ENCODE peak calls at places on chromosome 11, in seven cellular contexts. H is astrocyte of the spinal cord; G is cardiac muscle cell; N is GM23338; E is ovary; L is CD4-positive, alpha-beta T cell; B is progenitor cell of endocrine pancreas. W is an unnamed sample.
A peak's percentile ranks its signal among the peaks of the same experiment; 100 is the strongest.

GRCh38 chr11:100403817-100404216 is 283.3 kb upstream of the ARHGAP42 start:
- DNase-seq in E (no peak), N (peak; percentile 86), B (no peak), H (peak; percentile 60), G (peak; percentile 12), L (no peak), W (no peak)

GRCh38 chr11:57903441-57904123 is 120.1 kb upstream of the OR9Q1 start:
- DNase-seq in L (no peak), N (no peak), G (no peak), B (no peak), E (no peak), H (no peak), W (no peak)

GRCh38 chr11:44315947-44316387 is 6.0 kb upstream of the ALX4 start:
- DNase-seq in L (no peak), H (no peak), B (no peak), G (peak; percentile 60), N (peak; percentile 64), E (no peak), W (peak; percentile 56)

GRCh38 chr11:63710476-63711217 is 29.3 kb downstream of the RTN3 start:
- DNase-seq in G (peak; percentile 95), N (no peak), L (no peak), B (no peak), H (peak; percentile 78), E (peak; percentile 29), W (peak; percentile 42)

GRCh38 chr11:14248577-14248976 is 110.4 kb downstream of the RRAS2 start:
- DNase-seq in B (no peak), G (no peak), L (no peak), E (no peak), N (peak; percentile 64), H (no peak), W (no peak)

GRCh38 chr11:17561466-17562001 is 14.5 kb downstream of the OTOG start:
- DNase-seq in B (no peak), H (no peak), E (no peak), N (no peak), L (no peak), G (no peak), W (no peak)

GRCh38 chr11:67609316-67609715 is 2.6 kb downstream of the NDUFV1 start:
- DNase-seq in H (no peak), E (no peak), B (no peak), G (no peak), L (no peak), N (no peak), W (no peak)

GRCh38 chr11:6438979-6439571 is 1.7 kb downstream of the HPX start:
- DNase-seq in B (peak; percentile 26), H (peak; percentile 40), N (peak; percentile 84), G (peak; percentile 69), E (no peak), L (no peak), W (no peak)

GRCh38 chr11:79940976-79941735 is 500.3 kb upstream of the TENM4 start:
- DNase-seq in B (no peak), N (no peak), H (peak; percentile 2), E (no peak), L (no peak), G (no peak), W (no peak)

GRCh38 chr11:1401001-1401445 is 11.3 kb downstream of the BRSK2 start:
- DNase-seq in B (no peak), H (no peak), G (no peak), L (no peak), E (no peak), N (no peak), W (no peak)

GRCh38 chr11:87431386-87431785 is 393.7 kb downstream of the TMEM135 start:
- DNase-seq in E (no peak), H (no peak), B (no peak), N (no peak), L (no peak), G (no peak), W (no peak)

GRCh38 chr11:109734602-109735001 is 312.6 kb downstream of the C11orf87 start:
- DNase-seq in N (no peak), G (no peak), E (no peak), L (no peak), H (no peak), B (no peak), W (no peak)

GRCh38 chr11:33002143-33002542 is 13.5 kb upstream of the DEPDC7 start:
- DNase-seq in G (no peak), B (no peak), N (no peak), E (no peak), H (no peak), L (no peak), W (no peak)

GRCh38 chr11:420054-420910 is 5.5 kb upstream of the SIGIRR start:
- DNase-seq in L (no peak), H (no peak), B (no peak), N (peak; percentile 64), E (no peak), G (no peak), W (no peak)

GRCh38 chr11:2886191-2886894 is 768 bp upstream of the CDKN1C start:
- DNase-seq in L (no peak), G (peak; percentile 57), H (peak; percentile 17), B (peak; percentile 56), N (peak; percentile 65), E (peak; percentile 75), W (no peak)

GRCh38 chr11:105000797-105001196 is 22.2 kb downstream of the CASP5 start:
- DNase-seq in N (peak; percentile 62), L (peak; percentile 28), G (no peak), E (no peak), H (no peak), B (no peak), W (no peak)

GRCh38 chr11:119025099-119025473 is 5.6 kb downstream of the SLC37A4 start:
- DNase-seq in H (no peak), G (no peak), L (no peak), N (no peak), B (no peak), E (no peak), W (no peak)

GRCh38 chr11:33773399-33774355 is 643 bp downstream of the FBXO3 start:
- DNase-seq in N (peak; percentile 40), B (peak; percentile 34), E (no peak), L (peak; percentile 46), H (no peak), G (no peak), W (peak; percentile 23)

GRCh38 chr11:14423633-14424032 is 64.7 kb upstream of the RRAS2 start:
- DNase-seq in B (no peak), L (no peak), G (peak; percentile 71), N (no peak), E (no peak), H (peak; percentile 64), W (no peak)

GRCh38 chr11:128653828-128654231 is 40.0 kb upstream of the FLI1 start:
- DNase-seq in G (peak; percentile 30), L (no peak), N (peak; percentile 65), B (no peak), E (no peak), H (peak; percentile 85), W (no peak)

GRCh38 chr11:80083561-80083960 is 642.7 kb upstream of the TENM4 start:
- DNase-seq in E (no peak), B (no peak), H (no peak), N (peak; percentile 7), L (no peak), G (no peak), W (no peak)

GRCh38 chr11:11871991-11872401 is 30.2 kb downstream of the USP47 start:
- DNase-seq in H (peak; percentile 30), G (no peak), L (no peak), N (peak; percentile 15), B (no peak), E (no peak), W (no peak)

GRCh38 chr11:120130176-120130980 is 7.5 kb downstream of the TRIM29 start:
- DNase-seq in L (no peak), E (no peak), N (no peak), G (no peak), H (no peak), B (no peak), W (peak; percentile 3)

GRCh38 chr11:63813563-63814382 is 517 bp downstream of the SPINDOC start:
- DNase-seq in N (peak; percentile 67), B (peak; percentile 28), G (peak; percentile 62), E (peak; percentile 44), H (peak; percentile 62), L (no peak), W (peak; percentile 65)

DNA sequence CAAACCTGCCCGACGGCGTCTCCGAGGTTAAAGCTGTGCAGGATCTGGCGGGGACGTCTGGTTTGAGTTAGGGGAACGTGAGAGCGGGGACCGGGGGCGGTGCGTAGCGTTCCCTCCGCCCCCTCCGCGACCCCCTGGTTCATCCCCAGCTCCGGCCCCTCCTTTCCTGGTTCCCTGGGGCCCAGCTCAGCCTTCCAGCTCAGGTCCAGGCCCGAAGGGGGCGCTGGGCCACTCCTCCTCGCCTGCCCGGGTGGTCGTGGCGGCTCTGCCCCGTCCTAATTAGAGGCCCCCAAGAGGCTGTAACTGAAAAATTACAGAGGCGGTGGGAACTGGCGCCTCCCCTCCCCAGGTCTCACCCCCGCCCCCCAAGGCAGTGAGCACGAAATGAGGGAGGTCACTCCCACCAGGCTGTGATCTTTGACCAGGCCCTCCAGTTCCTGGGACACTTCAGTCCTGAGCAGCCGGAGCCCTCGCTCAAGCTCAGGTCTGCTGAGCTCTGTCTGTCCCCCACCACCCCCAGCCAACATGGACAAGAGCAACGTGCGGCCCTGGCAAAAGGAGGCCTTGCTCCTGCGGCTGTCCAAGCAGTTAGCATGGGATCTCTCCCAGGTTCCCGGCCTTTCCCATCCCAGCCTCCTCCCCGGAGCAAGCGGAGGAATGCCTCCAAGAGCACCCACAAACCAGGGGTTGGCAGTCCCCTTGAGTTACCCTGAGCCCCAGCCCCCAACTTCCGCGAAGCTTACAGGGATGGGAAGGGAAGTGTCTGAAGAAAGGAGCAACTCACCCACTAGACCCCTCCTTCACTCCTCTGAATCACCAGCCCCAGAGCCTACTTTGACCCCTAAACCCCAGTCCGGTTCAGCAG is 3.3 kb downstream of the CD248 start:
- DNase-seq in N (peak; percentile 82), G (peak; percentile 54), H (no peak), B (no peak), L (no peak), E (peak; percentile 42), W (peak; percentile 69)
- TF ChIP-seq CTCF in N (peak; percentile 48), G (peak; percentile 39), H (peak; percentile 42), B (peak; percentile 25), L (no peak), E (no peak), W (peak; percentile 23)

GRCh38 chr11:113338730-113339129 is 24.3 kb downstream of the TTC12 start:
- DNase-seq in B (no peak), H (no peak), L (no peak), E (no peak), N (peak; percentile 54), G (no peak), W (no peak)
- TF ChIP-seq CTCF in B (no peak), H (no peak), L (no peak), E (no peak), N (peak; percentile 26), G (no peak), W (no peak)

GRCh38 chr11:69374110-69374981 is 80.4 kb downstream of the MYEOV start:
- DNase-seq in H (no peak), L (no peak), N (no peak), B (no peak), E (peak; percentile 11), G (no peak), W (peak; percentile 36)
- TF ChIP-seq CTCF in H (no peak), L (no peak), N (no peak), B (no peak), E (no peak), G (no peak), W (no peak)

GRCh38 chr11:71302911-71303310 is 50.5 kb upstream of the SHANK2 start:
- DNase-seq in L (no peak), N (peak; percentile 29), H (no peak), B (no peak), E (peak; percentile 0), G (no peak), W (no peak)
- TF ChIP-seq CTCF in L (no peak), N (peak; percentile 30), H (peak; percentile 8), B (peak; percentile 10), E (no peak), G (no peak), W (no peak)

GRCh38 chr11:36131719-36132349 is 157.4 kb downstream of the COMMD9 start:
- DNase-seq in E (peak; percentile 76), L (no peak), H (peak; percentile 65), N (peak; percentile 83), G (peak; percentile 73), B (peak; percentile 23), W (peak; percentile 59)
- TF ChIP-seq CTCF in E (peak; percentile 75), L (no peak), H (peak; percentile 88), N (peak; percentile 86), G (peak; percentile 79), B (peak; percentile 64), W (no peak)

W was measured in mesothelial cell of epicardium.